ENCODE peak calls at places on chromosomes 3 and 15, in four cellular contexts. S is lung, D is neural progenitor cell, X is left ventricle myocardium inferior. V is an unnamed sample. For H3K36me3, the result is how much of the 10 kb centered on the place peaks cover.

GRCh38 chr15:90903733-90904536 is 833 bp downstream of the MAN2A2 start:
- DNase-seq in S (no peak), D (peak), X (no peak), V (no peak)

GRCh38 chr3:124694486-124694885 is 35.8 kb upstream of the UMPS start:
- DNase-seq in S (no peak), D (no peak), X (no peak), V (no peak)

GRCh38 chr15:73330206-73331051 is 38.3 kb downstream of the HCN4 start:
- DNase-seq in S (no peak), D (no peak), X (no peak), V (no peak)

GRCh38 chr3:57130426-57131209 is 34.5 kb downstream of the IL17RD start:
- DNase-seq in S (no peak), D (peak), X (peak), V (no peak)

GRCh38 chr3:81581966-81582599 is 179.4 kb downstream of the GBE1 start:
- DNase-seq in S (no peak), D (peak), X (no peak), V (no peak)

GRCh38 chr15:79977431-79977940 is 6.5 kb upstream of the BCL2A1 start:
- DNase-seq in S (no peak), D (no peak), X (no peak), V (no peak)

GRCh38 chr3:48187579-48188265 is 495 bp downstream of the CDC25A start:
- DNase-seq in S (no peak), D (no peak), X (peak), V (peak)

GRCh38 chr3:170178631-170179030 is 2.9 kb downstream of the PHC3 start:
- DNase-seq in S (no peak), D (no peak), X (no peak), V (no peak)

GRCh38 chr3:46926871-46927717 is 49.5 kb downstream of the CCDC12 start:
- DNase-seq in S (no peak), D (no peak), X (no peak), V (no peak)

GRCh38 chr3:148036331-148036881 is 627.2 kb downstream of the ZIC1 start:
- DNase-seq in S (no peak), D (no peak), X (no peak), V (no peak)

GRCh38 chr3:13124631-13125030 is 51.4 kb upstream of the IQSEC1 start:
- DNase-seq in S (no peak), D (no peak), X (no peak), V (peak)

GRCh38 chr15:99340347-99340746 is 89.1 kb downstream of the LRRC28 start:
- DNase-seq in S (no peak), D (no peak), X (no peak), V (no peak)

GRCh38 chr3:102057781-102058421 is 208.6 kb downstream of the NFKBIZ start:
- DNase-seq in S (no peak), D (no peak), X (no peak), V (no peak)

GRCh38 chr3:46087871-46088270 is 60.6 kb upstream of the XCR1 start:
- DNase-seq in S (no peak), D (no peak), X (no peak), V (no peak)

GRCh38 chr3:187770224-187770623 is 25.0 kb upstream of the BCL6 start:
- DNase-seq in S (no peak), D (no peak), X (no peak), V (no peak)

GRCh38 chr3:96986241-96986640 is 171.8 kb downstream of the EPHA6 start:
- DNase-seq in S (no peak), D (no peak), X (no peak), V (no peak)
- H3K36me3 ChIP-seq in S (under half), D (under half), X (under half), V (under half)

DNA sequence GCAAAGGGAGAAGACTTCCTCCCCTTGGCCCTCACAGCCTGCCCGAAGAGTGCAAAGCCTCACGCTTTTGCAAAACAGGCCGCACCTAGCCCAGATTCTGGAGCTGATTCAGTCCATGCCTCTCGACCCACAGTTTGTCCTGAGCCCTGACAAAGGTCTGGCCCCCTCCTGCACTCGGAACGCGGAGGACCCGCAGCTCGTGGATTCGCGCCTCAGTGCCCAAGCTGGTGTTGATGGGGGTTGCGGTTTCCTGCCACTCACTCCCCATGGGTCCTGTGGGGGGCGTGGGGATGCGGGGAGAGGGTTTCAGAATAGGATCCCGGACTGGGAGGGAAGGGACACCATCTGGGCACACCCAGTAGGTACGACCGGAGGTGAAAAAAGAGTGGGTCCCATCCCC is 594 bp upstream of the CRABP1 start:
- DNase-seq in S (no peak), D (no peak), X (no peak), V (no peak)
- H3K4me3 ChIP-seq in S (no peak), D (peak), X (no peak), V (no peak)

DNA sequence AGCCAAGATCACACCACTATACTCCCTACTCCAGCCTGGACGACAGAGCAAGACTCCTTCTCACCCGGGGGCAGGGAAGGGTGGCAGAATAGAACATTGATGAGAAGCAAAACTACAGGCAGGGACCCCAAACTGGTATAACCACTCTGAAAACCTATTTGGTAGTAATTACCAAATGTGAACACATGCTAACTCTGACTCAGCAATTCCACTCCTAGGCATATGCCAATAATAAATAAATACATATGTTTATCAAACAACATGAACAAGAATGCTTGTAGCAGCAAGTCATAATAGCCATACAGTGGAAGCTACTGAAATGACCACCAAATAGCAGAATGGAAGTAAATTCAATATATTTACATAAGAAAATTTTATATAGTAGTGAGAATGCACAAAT is 31.0 kb upstream of the USP50 start:
- DNase-seq in S (no peak), D (no peak), X (no peak), V (no peak)
- H3K36me3 ChIP-seq in S (under half), D (under half), X (half or more), V (under half)

GRCh38 chr3:97882975-97883598 is 61.3 kb downstream of the CRYBG3 start:
- DNase-seq in S (peak), D (no peak), X (no peak), V (no peak)
- H3K4me3 ChIP-seq in S (no peak), D (no peak), X (no peak), V (no peak)

GRCh38 chr15:59174161-59174845 is 32.3 kb upstream of the LDHAL6B start:
- DNase-seq in S (no peak), D (no peak), X (no peak), V (no peak)

GRCh38 chr15:59172289-59172901 is 34.2 kb upstream of the LDHAL6B start:
- DNase-seq in S (no peak), D (no peak), X (no peak), V (no peak)

GRCh38 chr15:59174846-59175831 is 31.5 kb upstream of the LDHAL6B start:
- DNase-seq in S (peak), D (peak), X (peak), V (peak)

GRCh38 chr15:59170998-59171397 is 35.6 kb upstream of the LDHAL6B start:
- DNase-seq in S (no peak), D (no peak), X (no peak), V (no peak)

GRCh38 chr15:59173194-59173593 is 33.4 kb upstream of the LDHAL6B start:
- DNase-seq in S (no peak), D (no peak), X (no peak), V (no peak)
- H3K36me3 ChIP-seq in S (under half), D (under half), X (under half), V (under half)

DNA sequence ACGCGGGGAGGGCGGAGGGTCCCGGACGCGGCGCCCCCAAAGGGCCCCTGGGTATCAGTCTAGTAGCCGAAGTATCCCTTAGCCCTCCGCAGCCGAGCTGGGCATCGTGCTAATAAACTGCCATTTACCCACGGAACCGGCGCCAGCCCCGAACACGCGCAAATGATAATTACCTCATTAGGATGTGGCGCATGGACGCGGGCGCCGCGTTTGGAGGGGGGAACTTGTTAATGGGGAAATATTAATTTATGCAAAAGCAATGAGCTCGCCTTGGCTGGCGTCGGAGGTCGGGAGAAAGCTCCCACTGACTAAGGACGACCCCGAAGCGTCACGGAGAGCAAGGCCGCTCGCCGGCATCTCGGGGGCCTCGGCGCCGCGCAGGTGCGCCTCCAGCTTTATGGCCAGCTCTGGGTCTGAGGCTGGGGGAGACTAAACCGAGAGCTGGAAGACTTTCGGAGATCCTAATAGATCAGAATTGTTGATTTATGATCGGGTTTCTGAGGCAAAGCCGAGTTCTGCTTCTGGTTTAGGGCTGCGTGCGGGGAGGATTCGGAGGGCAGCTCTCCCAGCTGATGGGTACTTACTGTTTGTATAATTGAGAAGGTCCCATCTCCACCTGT is 474 bp upstream of the FEZF2 start:
- DNase-seq in S (no peak), D (peak), X (no peak), V (no peak)
- H3K4me3 ChIP-seq in S (no peak), D (peak), X (peak), V (no peak)